ENCODE peak calls at places on chromosomes 7 and 10, in seven cellular contexts. B, D, P, T, F, C and E are unnamed samples.

GRCh38 chr10:70053212-70053895 is 708 bp downstream of the MACROH2A2 start:
- DNase-seq in B (peak; percentile 45), P (no peak), C (no peak), D (peak; percentile 22), F (no peak), T (peak; percentile 42), E (no peak)

GRCh38 chr7:103934508-103934907 is 55.0 kb downstream of the RELN start:
- DNase-seq in B (no peak), C (no peak), P (no peak), D (no peak), T (no peak), F (no peak), E (no peak)

GRCh38 chr10:17049195-17049594 is 80.4 kb downstream of the CUBN start:
- DNase-seq in T (no peak), C (no peak), D (no peak), B (no peak), F (no peak), P (no peak), E (no peak)

GRCh38 chr10:62594093-62594520 is 210.4 kb upstream of the ADO start:
- DNase-seq in T (peak; percentile 72), P (peak; percentile 56), F (peak; percentile 43), B (peak; percentile 52), D (peak; percentile 61), C (peak; percentile 73), E (peak; percentile 74)

GRCh38 chr7:2066251-2066919 is 166.4 kb downstream of the MAD1L1 start:
- DNase-seq in B (no peak), C (no peak), F (no peak), T (no peak), D (no peak), P (no peak), E (no peak)

GRCh38 chr7:34451923-34452322 is 206.1 kb upstream of the NPSR1 start:
- DNase-seq in D (peak; percentile 45), C (no peak), F (no peak), T (no peak), P (no peak), B (no peak), E (no peak)

GRCh38 chr10:77301305-77301730 is 336.3 kb downstream of the KCNMA1 start:
- DNase-seq in D (no peak), C (peak; percentile 10), P (peak; percentile 82), F (no peak), B (no peak), T (no peak), E (no peak)

GRCh38 chr10:123491692-123492415 is 174.3 kb upstream of the GPR26 start:
- DNase-seq in B (no peak), F (no peak), D (no peak), T (no peak), P (no peak), C (no peak), E (no peak)

GRCh38 chr7:11701829-11702560 is 130.0 kb downstream of the THSD7A start:
- DNase-seq in P (no peak), C (no peak), D (no peak), B (no peak), F (no peak), T (no peak), E (peak; percentile 51)

GRCh38 chr10:85148693-85149640 is 820.6 kb downstream of the CCSER2 start:
- DNase-seq in T (no peak), B (no peak), D (no peak), F (no peak), P (no peak), C (no peak), E (no peak)

GRCh38 chr7:157016352-157017041 is 6.0 kb upstream of the MNX1 start:
- DNase-seq in P (no peak), T (peak; percentile 62), D (no peak), F (no peak), B (no peak), C (no peak), E (peak; percentile 54)

GRCh38 chr7:18345641-18346234 is 149.8 kb upstream of the HDAC9 start:
- DNase-seq in T (peak; percentile 49), F (no peak), B (peak; percentile 57), P (peak; percentile 46), C (peak; percentile 84), D (peak; percentile 52), E (peak; percentile 71)

GRCh38 chr7:44196450-44196872 is 4.3 kb upstream of the YKT6 start:
- DNase-seq in F (no peak), C (peak; percentile 72), B (peak; percentile 42), P (peak; percentile 54), D (peak; percentile 69), T (peak; percentile 63), E (peak; percentile 59)

GRCh38 chr7:158273138-158273651 is 314.4 kb downstream of the PTPRN2 start:
- DNase-seq in C (no peak), P (no peak), T (peak; percentile 17), F (no peak), B (no peak), D (no peak), E (no peak)

GRCh38 chr10:16779375-16779774 is 37.8 kb downstream of the RSU1 start:
- DNase-seq in B (no peak), P (no peak), D (no peak), C (no peak), F (no peak), T (no peak), E (no peak)

GRCh38 chr10:132188331-132188730 is 1.6 kb downstream of the DPYSL4 start:
- DNase-seq in P (no peak), D (no peak), T (no peak), B (no peak), F (no peak), C (no peak), E (no peak)

DNA sequence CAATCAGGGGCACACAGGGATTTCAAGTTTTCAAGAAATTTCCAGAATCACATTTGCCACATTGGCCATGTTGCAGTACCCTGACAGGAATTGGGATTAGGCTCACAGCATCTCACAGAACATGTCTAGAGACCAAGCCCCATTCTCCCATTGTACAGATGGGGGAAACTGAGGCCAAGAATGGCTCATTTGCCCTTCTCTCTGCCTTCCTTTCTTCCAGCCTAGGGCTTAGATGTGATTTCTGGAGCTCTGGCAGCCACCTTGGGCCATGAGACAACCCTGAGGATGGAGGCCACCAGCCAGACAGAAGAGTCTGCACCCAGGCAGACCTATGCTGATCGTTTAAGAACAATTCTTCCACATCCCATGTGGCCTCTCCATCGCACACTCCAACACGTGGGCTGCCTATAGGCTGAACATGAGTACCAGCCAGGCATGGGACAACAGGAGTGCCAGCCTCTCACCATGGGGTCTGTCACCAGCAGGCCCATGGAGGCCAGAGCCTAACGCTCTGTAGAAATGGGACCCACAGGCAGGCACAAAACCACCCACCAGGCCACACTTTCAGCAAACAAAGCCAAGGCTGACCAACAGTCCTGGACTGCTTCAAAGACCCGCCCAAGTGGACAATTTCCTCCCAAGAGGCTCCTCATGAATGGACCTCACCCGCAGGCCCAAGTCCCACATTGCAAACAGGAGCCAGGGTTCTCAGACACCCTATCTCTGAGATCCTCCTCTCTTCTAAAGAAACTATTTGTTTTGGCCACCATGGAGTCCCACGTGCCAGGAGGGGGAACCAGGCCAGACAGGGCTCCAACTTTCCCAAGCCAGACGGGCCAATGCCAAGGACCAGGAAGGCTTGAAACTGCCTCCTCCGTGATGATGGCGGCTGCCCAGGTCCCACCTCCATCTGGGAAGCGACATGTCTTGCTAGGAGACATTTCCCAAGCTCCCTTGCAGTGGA is 20.7 kb downstream of the PDGFA start:
- DNase-seq in P (no peak), C (no peak), D (no peak), B (no peak), F (no peak), T (no peak), E (no peak)
- H2AK5ac ChIP-seq in P (no peak overlapping the region), C (no peak overlapping the region), D (no peak overlapping the region), B (peak overlapping the region; percentile 61), F (no peak overlapping the region), T (no peak overlapping the region), E (no peak overlapping the region)

GRCh38 chr7:100057006-100057405 is 7.4 kb downstream of the ZSCAN21 start:
- DNase-seq in C (no peak), T (no peak), F (no peak), P (no peak), B (no peak), D (no peak), E (no peak)
- H2AK5ac ChIP-seq in C (no peak overlapping the region), T (no peak overlapping the region), F (no peak overlapping the region), P (no peak overlapping the region), B (no peak overlapping the region), D (no peak overlapping the region), E (no peak overlapping the region)

DNA sequence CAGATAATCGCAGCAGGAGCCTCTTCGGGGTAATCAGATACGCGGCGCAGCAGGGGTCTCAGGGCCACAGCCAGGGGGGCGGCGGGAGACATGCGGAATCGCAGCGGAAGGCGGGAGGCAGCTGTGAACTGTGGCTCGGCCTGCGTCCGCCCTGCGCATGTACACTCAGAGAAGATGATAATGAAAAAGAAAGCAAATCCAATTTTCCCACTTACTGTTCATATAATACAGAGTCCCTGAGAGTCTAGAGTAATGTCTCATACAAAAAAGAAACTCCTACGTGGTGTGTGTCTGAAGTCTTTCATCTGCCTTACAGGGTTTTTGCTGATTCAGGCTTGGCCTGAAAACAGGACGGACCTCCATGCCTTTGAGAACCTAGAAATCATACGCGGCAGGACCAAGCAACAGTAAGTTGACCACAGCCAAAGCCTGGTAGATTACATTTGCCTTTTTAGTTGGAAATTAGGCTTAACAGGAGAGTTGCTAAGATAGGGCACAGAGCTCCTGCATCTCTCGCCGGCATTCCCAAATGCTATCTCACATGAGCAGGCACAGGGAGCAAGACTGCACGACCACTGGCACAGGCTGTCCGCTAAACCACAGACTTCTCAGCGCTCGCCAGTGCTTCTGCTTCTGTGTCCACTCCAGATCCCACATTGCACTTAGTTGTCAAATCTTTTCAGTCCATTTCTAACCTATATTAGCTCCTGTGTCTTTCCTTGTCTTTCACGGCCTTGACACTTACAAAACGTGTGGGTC is 138.7 kb downstream of the EGFR start:
- DNase-seq in D (no peak), C (no peak), F (no peak), T (no peak), B (no peak), P (no peak), E (no peak)
- H2AK5ac ChIP-seq in D (no peak overlapping the region), C (no peak overlapping the region), F (no peak overlapping the region), T (no peak overlapping the region), B (no peak overlapping the region), P (peak overlapping the region; percentile 59), E (no peak overlapping the region)

GRCh38 chr7:36018816-36019484 is 134.1 kb upstream of the EEPD1 start:
- DNase-seq in T (no peak), B (no peak), D (no peak), P (no peak), F (no peak), C (no peak), E (no peak)

GRCh38 chr7:36014961-36015360 is 138.1 kb upstream of the EEPD1 start:
- DNase-seq in F (no peak), C (no peak), P (no peak), D (no peak), T (no peak), B (no peak), E (no peak)

GRCh38 chr7:36016648-36017047 is 136.4 kb upstream of the EEPD1 start:
- DNase-seq in T (no peak), B (no peak), C (no peak), P (no peak), F (no peak), D (no peak), E (no peak)

GRCh38 chr7:36017111-36017510 is 135.9 kb upstream of the EEPD1 start:
- DNase-seq in D (no peak), C (no peak), T (no peak), P (no peak), B (no peak), F (no peak), E (no peak)

DNA sequence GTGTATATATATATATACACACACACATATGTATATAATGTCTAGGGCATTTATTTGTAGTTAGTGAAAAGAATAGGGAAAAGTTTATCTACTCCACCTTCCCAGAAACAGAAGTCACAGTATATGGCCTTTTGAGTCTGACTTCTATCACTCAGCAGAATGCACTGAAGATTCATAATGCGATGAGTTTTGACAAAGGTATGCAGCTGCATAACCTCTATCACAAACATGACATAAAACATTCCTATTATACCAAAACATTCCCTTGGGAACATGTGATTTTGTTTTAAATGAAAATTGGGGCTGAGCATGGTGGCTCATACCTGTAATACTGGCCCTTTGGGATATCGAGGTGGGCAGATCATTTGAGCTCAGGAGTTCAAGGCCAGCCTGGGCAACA is 137.3 kb upstream of the EEPD1 start:
- DNase-seq in B (no peak), D (no peak), C (peak; percentile 67), F (no peak), P (peak; percentile 65), T (no peak), E (no peak)
- H2AK5ac ChIP-seq in B (no peak overlapping the region), D (no peak overlapping the region), C (no peak overlapping the region), F (no peak overlapping the region), P (peak overlapping the region; percentile 32), T (no peak overlapping the region), E (no peak overlapping the region)